ENCODE peak calls at places on chromosomes 3 and 15, in nine cellular contexts. X, S, W, N, E, B, C, Q and Y are unnamed samples.

GRCh38 chr3:124132813-124133212 is 140.9 kb upstream of the ROPN1 start:
- DNase-seq in X (no peak), S (no peak), W (no peak), N (no peak), E (no peak), B (no peak), C (no peak), Q (no peak), Y (no peak)

GRCh38 chr3:49133226-49133951 is 539 bp upstream of the LAMB2 start:
- DNase-seq in X (no peak), S (no peak), W (peak), N (peak), E (peak), B (peak), C (peak), Q (peak), Y (no peak)

GRCh38 chr3:148221303-148221702 is 476.4 kb upstream of the AGTR1 start:
- DNase-seq in X (no peak), S (no peak), W (no peak), N (no peak), E (no peak), B (no peak), C (no peak), Q (no peak), Y (no peak)

GRCh38 chr15:44296625-44297524 is 8.4 kb downstream of the GOLM2 start:
- DNase-seq in X (no peak), S (no peak), W (peak), N (peak), E (peak), B (peak), C (peak), Q (no peak), Y (no peak)

GRCh38 chr3:100316656-100317069 is 17.9 kb upstream of the NIT2 start:
- DNase-seq in X (peak), S (peak), W (peak), N (peak), E (peak), B (peak), C (peak), Q (no peak), Y (peak)

GRCh38 chr3:100003609-100004503 is 110.4 kb downstream of the FILIP1L start:
- DNase-seq in X (peak), S (no peak), W (no peak), N (no peak), E (no peak), B (no peak), C (no peak), Q (no peak), Y (no peak)

GRCh38 chr3:109224333-109224732 is 87.8 kb downstream of the C3orf85 start:
- DNase-seq in X (no peak), S (peak), W (peak), N (no peak), E (peak), B (no peak), C (no peak), Q (peak), Y (no peak)

GRCh38 chr3:52253314-52254260 is 8.0 kb downstream of the PPM1M start:
- DNase-seq in X (peak), S (peak), W (no peak), N (no peak), E (no peak), B (no peak), C (no peak), Q (peak), Y (peak)

GRCh38 chr3:82509951-82510603 is 748.6 kb upstream of the GBE1 start:
- DNase-seq in X (no peak), S (no peak), W (no peak), N (no peak), E (no peak), B (no peak), C (no peak), Q (no peak), Y (no peak)

GRCh38 chr15:84797801-84798200 is 19.4 kb upstream of the ALPK3 start:
- DNase-seq in X (no peak), S (no peak), W (no peak), N (no peak), E (no peak), B (no peak), C (no peak), Q (no peak), Y (no peak)

GRCh38 chr3:196634224-196634623 is 5.3 kb upstream of the NRROS start:
- DNase-seq in X (no peak), S (no peak), W (no peak), N (no peak), E (no peak), B (no peak), C (no peak), Q (no peak), Y (peak)

GRCh38 chr3:112822116-112823055 is 24.3 kb downstream of the CD200R1L start:
- DNase-seq in X (no peak), S (no peak), W (no peak), N (no peak), E (peak), B (no peak), C (no peak), Q (no peak), Y (no peak)

GRCh38 chr3:170703121-170703588 is 117.3 kb upstream of the SLC7A14 start:
- DNase-seq in X (no peak), S (no peak), W (no peak), N (peak), E (no peak), B (peak), C (peak), Q (no peak), Y (no peak)

GRCh38 chr15:90075420-90076289 is 26.6 kb downstream of the IDH2 start:
- DNase-seq in X (no peak), S (peak), W (peak), N (no peak), E (no peak), B (no peak), C (no peak), Q (peak), Y (no peak)

GRCh38 chr3:65659396-65659795 is 379.3 kb downstream of the MAGI1 start:
- DNase-seq in X (no peak), S (no peak), W (no peak), N (no peak), E (no peak), B (no peak), C (no peak), Q (no peak), Y (no peak)

GRCh38 chr3:49399467-49399866 is 12.3 kb downstream of the RHOA start:
- DNase-seq in X (no peak), S (no peak), W (no peak), N (no peak), E (no peak), B (no peak), C (no peak), Q (no peak), Y (no peak)

GRCh38 chr3:173865900-173866498 is 468.5 kb downstream of the NLGN1 start:
- DNase-seq in X (no peak), S (peak), W (no peak), N (no peak), E (no peak), B (no peak), C (no peak), Q (no peak), Y (no peak)

GRCh38 chr3:49665822-49666519 is 8.2 kb upstream of the APEH start:
- DNase-seq in X (no peak), S (no peak), W (no peak), N (no peak), E (no peak), B (no peak), C (no peak), Q (peak), Y (no peak)

GRCh38 chr3:148158210-148158609 is 539.5 kb upstream of the AGTR1 start:
- DNase-seq in X (no peak), S (no peak), W (no peak), N (peak), E (peak), B (peak), C (peak), Q (no peak), Y (no peak)

GRCh38 chr3:32405155-32405554 is 13.5 kb downstream of the CMTM7 start:
- DNase-seq in X (no peak), S (no peak), W (no peak), N (peak), E (no peak), B (no peak), C (peak), Q (no peak), Y (no peak)

GRCh38 chr3:61562042-61562809 is 855 bp downstream of the PTPRG start:
- DNase-seq in X (peak), S (no peak), W (no peak), N (peak), E (peak), B (peak), C (peak), Q (no peak), Y (peak)

GRCh38 chr15:33565099-33565498 is 254.3 kb downstream of the RYR3 start:
- DNase-seq in X (no peak), S (no peak), W (no peak), N (peak), E (no peak), B (peak), C (peak), Q (no peak), Y (no peak)

GRCh38 chr3:58824285-58824684 is 157.7 kb upstream of the FAM3D start:
- DNase-seq in X (peak), S (no peak), W (peak), N (peak), E (peak), B (peak), C (peak), Q (peak), Y (peak)

GRCh38 chr3:138833908-138834358 is 795 bp downstream of the PIK3CB start:
- DNase-seq in X (peak), S (no peak), W (no peak), N (peak), E (no peak), B (peak), C (peak), Q (no peak), Y (no peak)

GRCh38 chr15:81163961-81164800 is 30.1 kb downstream of the CFAP161 start:
- DNase-seq in X (no peak), S (no peak), W (no peak), N (peak), E (peak), B (peak), C (peak), Q (no peak), Y (peak)
- TF ChIP-seq CTCF in X (no peak), S (peak), W (no peak), N (peak), E (no peak), B (peak), C (peak), Q (no peak), Y (no peak)

DNA sequence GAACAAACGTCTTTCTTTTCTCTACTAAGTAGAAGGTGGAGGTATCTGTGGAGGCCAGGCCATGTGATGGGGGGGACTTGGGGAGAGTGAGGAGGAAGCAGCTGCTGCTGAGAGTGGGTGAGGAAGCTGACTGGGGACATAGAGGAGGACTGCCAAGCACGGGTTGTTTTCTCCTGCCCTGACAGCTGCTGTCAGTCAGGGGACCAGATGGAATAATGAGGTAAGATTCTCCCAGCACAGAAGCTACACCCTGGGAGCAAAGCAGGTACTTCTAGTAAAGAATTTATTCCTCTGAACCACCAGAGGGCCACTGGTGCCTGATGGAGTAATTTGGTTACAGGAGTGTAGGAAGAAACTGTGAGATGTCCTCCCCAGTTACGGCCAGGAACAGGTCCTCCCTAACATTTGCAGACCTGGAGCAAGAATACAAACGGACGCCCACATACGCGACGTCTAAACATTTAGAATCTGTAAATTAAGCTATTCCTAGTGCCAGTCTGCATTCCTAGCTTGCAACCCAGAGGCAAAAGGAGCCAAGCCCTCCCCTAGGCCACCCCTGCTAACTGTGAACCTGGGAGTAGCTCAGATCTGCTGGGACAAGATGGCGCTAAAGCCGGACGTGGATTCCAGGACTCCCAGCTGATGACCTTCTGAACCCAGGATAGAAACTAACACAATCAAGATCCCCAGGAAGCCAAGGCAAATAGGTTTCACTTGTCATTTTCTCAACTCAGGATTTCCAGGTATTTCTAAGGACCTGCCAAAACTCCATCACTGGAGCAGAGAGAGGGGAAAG is 14.8 kb downstream of the CRYGS start:
- DNase-seq in X (no peak), S (no peak), W (no peak), N (no peak), E (no peak), B (no peak), C (no peak), Q (no peak), Y (no peak)
- TF ChIP-seq CTCF in X (peak), S (peak), W (no peak), N (no peak), E (no peak), B (no peak), C (no peak), Q (no peak), Y (peak)

GRCh38 chr15:60299452-60300047 is 98.2 kb downstream of the ANXA2 start:
- DNase-seq in X (no peak), S (no peak), W (peak), N (peak), E (no peak), B (peak), C (no peak), Q (peak), Y (no peak)
- TF ChIP-seq CTCF in X (no peak), S (no peak), W (no peak), N (peak), E (no peak), B (peak), C (no peak), Q (no peak), Y (no peak)

DNA sequence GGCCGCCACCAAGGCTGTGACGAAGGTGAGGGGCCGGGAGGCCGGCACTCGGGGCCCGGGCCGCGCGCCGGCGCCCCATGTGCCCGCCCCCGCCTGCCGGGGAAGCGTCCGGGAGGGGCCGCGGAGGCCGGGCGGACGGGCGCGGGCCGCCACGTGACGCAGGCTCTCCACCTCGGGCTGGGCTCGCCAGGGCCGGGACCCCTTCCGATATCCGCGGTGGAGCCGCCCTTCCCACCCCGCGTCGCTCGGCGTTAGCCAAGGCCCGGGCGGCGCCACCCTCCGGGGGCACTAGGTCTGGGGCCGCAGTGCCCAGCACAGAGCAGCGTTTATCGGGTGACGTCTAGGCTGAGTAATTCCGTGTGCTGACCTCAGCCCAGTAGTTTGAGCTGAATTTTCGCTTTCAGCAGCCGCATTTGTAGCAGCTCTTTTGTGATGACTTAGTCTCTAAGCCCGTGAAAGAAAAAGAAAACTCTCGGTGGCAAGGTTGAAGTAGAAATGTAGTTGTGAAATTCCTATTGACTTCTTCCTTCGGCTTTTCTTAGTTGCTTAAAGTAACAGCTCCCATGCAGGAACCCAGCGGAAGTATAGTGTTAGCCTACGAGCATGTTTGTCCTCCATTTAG is 885 bp downstream of the CDV3 start:
- DNase-seq in X (peak), S (peak), W (no peak), N (peak), E (peak), B (peak), C (peak), Q (peak), Y (peak)
- TF ChIP-seq CTCF in X (peak), S (no peak), W (no peak), N (no peak), E (no peak), B (no peak), C (peak), Q (no peak), Y (peak)

GRCh38 chr3:137511655-137512054 is 252.5 kb upstream of the SOX14 start:
- DNase-seq in X (no peak), S (no peak), W (no peak), N (no peak), E (no peak), B (no peak), C (no peak), Q (no peak), Y (no peak)
- TF ChIP-seq CTCF in X (no peak), S (no peak), W (no peak), N (no peak), E (no peak), B (no peak), C (no peak), Q (no peak), Y (no peak)

GRCh38 chr3:119571230-119571629 is 8.1 kb upstream of the ADPRH start:
- DNase-seq in X (no peak), S (no peak), W (no peak), N (no peak), E (no peak), B (no peak), C (no peak), Q (no peak), Y (no peak)

GRCh38 chr3:119569156-119569555 is 9.7 kb upstream of the CD80 start:
- DNase-seq in X (no peak), S (no peak), W (no peak), N (no peak), E (no peak), B (no peak), C (no peak), Q (no peak), Y (no peak)

GRCh38 chr3:119575507-119575906 is 3.8 kb upstream of the ADPRH start:
- DNase-seq in X (no peak), S (no peak), W (no peak), N (no peak), E (no peak), B (no peak), C (no peak), Q (no peak), Y (no peak)

GRCh38 chr3:119570229-119570628 is 9.1 kb upstream of the ADPRH start:
- DNase-seq in X (no peak), S (peak), W (no peak), N (no peak), E (no peak), B (no peak), C (no peak), Q (no peak), Y (no peak)

GRCh38 chr3:119571688-119572087 is 7.6 kb upstream of the ADPRH start:
- DNase-seq in X (no peak), S (no peak), W (no peak), N (no peak), E (no peak), B (no peak), C (no peak), Q (no peak), Y (no peak)
- TF ChIP-seq CTCF in X (no peak), S (no peak), W (no peak), N (no peak), E (no peak), B (no peak), C (no peak), Q (no peak), Y (no peak)